ENCODE peak calls at places on chromosome 15, in nine cellular contexts. V is gastrocnemius medialis; A is neural crest cell; J is neuronal stem cell; Y is Calu3; M is H7; W is activated T-cell treated with anti-CD3 and anti-CD28 coated beads, Interleukin-2, amount 50 U/mL, for 72 hours; Q is ELF-1; T is heart left ventricle. S is an unnamed sample.

GRCh38 chr15:33067456-33067855 is 127.1 kb downstream of the FMN1 start:
- DNase-seq in A (no peak), Q (peak; percentile 22), T (no peak), V (no peak), M (peak; percentile 37), J (no peak), W (no peak), Y (no peak), S (no peak)

GRCh38 chr15:38868326-38869114 is 303.9 kb upstream of the RASGRP1 start:
- DNase-seq in M (no peak), Y (peak; percentile 46), T (no peak), A (no peak), J (no peak), Q (peak; percentile 7), V (peak; percentile 76), W (no peak), S (peak; percentile 83)

GRCh38 chr15:45181491-45182285 is 6.1 kb downstream of the SHF start:
- DNase-seq in Y (no peak), A (no peak), W (no peak), V (no peak), T (no peak), Q (no peak), M (peak; percentile 68), J (no peak), S (no peak)

GRCh38 chr15:66429117-66429516 is 42.4 kb downstream of the MAP2K1 start:
- DNase-seq in Y (no peak), T (no peak), W (no peak), Q (no peak), A (no peak), M (no peak), V (no peak), J (no peak), S (no peak)

GRCh38 chr15:88506628-88507027 is 39.1 kb downstream of the MRPS11 start:
- DNase-seq in Q (no peak), J (no peak), W (no peak), M (no peak), T (no peak), A (no peak), V (no peak), Y (no peak), S (no peak)

GRCh38 chr15:99429681-99430081 is 136.1 kb upstream of the MEF2A start:
- DNase-seq in W (no peak), M (no peak), J (no peak), T (no peak), Y (no peak), V (no peak), Q (no peak), A (no peak), S (no peak)

GRCh38 chr15:72397780-72398179 is 325 bp upstream of the TMEM202 start:
- DNase-seq in Y (no peak), A (no peak), Q (no peak), W (no peak), T (no peak), M (no peak), V (no peak), J (no peak), S (no peak)

GRCh38 chr15:50476143-50476542 is 51.9 kb downstream of the USP8 start:
- DNase-seq in A (no peak), T (no peak), M (no peak), Q (no peak), W (no peak), V (no peak), Y (no peak), J (no peak), S (no peak)

GRCh38 chr15:35305031-35305555 is 220.0 kb upstream of the NANOGP8 start:
- DNase-seq in W (no peak), M (no peak), T (no peak), A (no peak), Q (no peak), Y (no peak), V (no peak), J (no peak), S (no peak)

GRCh38 chr15:79047676-79048439 is 42.7 kb downstream of the RASGRF1 start:
- DNase-seq in W (no peak), J (no peak), T (no peak), Q (no peak), V (no peak), M (no peak), Y (no peak), A (no peak), S (no peak)

GRCh38 chr15:51879555-51879954 is 50.1 kb downstream of the TMOD3 start:
- DNase-seq in Y (no peak), M (no peak), J (no peak), V (no peak), A (no peak), Q (no peak), T (no peak), W (no peak), S (no peak)

GRCh38 chr15:85329561-85330421 is 50.6 kb upstream of the AKAP13 start:
- DNase-seq in Q (no peak), V (no peak), J (no peak), A (no peak), T (no peak), M (no peak), W (peak; percentile 19), Y (no peak), S (no peak)

GRCh38 chr15:39336926-39337325 is 244.0 kb upstream of the THBS1 start:
- DNase-seq in Y (no peak), J (no peak), M (no peak), W (no peak), A (no peak), Q (no peak), T (no peak), V (no peak), S (no peak)

GRCh38 chr15:78988361-78988911 is 43.6 kb upstream of the CTSH start:
- DNase-seq in V (peak; percentile 70), T (peak; percentile 62), Y (peak; percentile 92), Q (peak; percentile 48), W (no peak), J (no peak), M (no peak), A (no peak), S (peak; percentile 99)

S was measured in RWPE1.